ENCODE peak calls at places on chromosomes 6 and 20, in nine cellular contexts. X is astrocyte of the cerebellum; N is CD8-positive, alpha-beta T cell; W is BJ; F is fibroblast of the aortic adventitia; E is pancreas; D is Peyer's patch; R is ovary; Z is cardiac fibroblast. B is an unnamed sample.
A peak's percentile ranks its signal among the peaks of the same experiment; 100 is the strongest.

GRCh38 chr20:18188446-18188845 is 50.8 kb downstream of the KAT14 start:
- DNase-seq in X (no peak), N (no peak), W (no peak), F (peak; percentile 44), E (no peak), D (no peak), R (no peak), Z (peak; percentile 28), B (peak; percentile 43)

GRCh38 chr20:25012616-25013189 is 20.2 kb upstream of the APMAP start:
- DNase-seq in X (no peak), N (no peak), W (no peak), F (no peak), E (no peak), D (peak; percentile 40), R (no peak), Z (no peak), B (no peak)

GRCh38 chr6:157608221-157609075 is 214.6 kb upstream of the SNX9 start:
- DNase-seq in X (no peak), N (no peak), W (no peak), F (no peak), E (no peak), D (peak; percentile 37), R (no peak), Z (no peak), B (no peak)

GRCh38 chr6:157669747-157670216 is 153.3 kb upstream of the SNX9 start:
- DNase-seq in X (peak; percentile 60), N (no peak), W (peak; percentile 63), F (peak; percentile 89), E (no peak), D (peak; percentile 81), R (peak; percentile 80), Z (peak; percentile 92), B (peak; percentile 84)

GRCh38 chr6:152112503-152113261 is 305.2 kb downstream of the ESR1 start:
- DNase-seq in X (no peak), N (no peak), W (no peak), F (no peak), E (peak; percentile 52), D (peak; percentile 63), R (peak; percentile 54), Z (no peak), B (no peak)

GRCh38 chr20:58690351-58690750 is 2.2 kb upstream of the NPEPL1 start:
- DNase-seq in X (no peak), N (no peak), W (no peak), F (peak; percentile 41), E (no peak), D (no peak), R (no peak), Z (no peak), B (peak; percentile 41)

GRCh38 chr6:168934856-168935627 is 318.6 kb downstream of the THBS2 start:
- DNase-seq in X (no peak), N (no peak), W (no peak), F (peak; percentile 28), E (no peak), D (no peak), R (no peak), Z (no peak), B (no peak)

GRCh38 chr6:82183642-82184282 is 63.8 kb downstream of the IBTK start:
- DNase-seq in X (no peak), N (no peak), W (no peak), F (no peak), E (no peak), D (no peak), R (no peak), Z (no peak), B (no peak)

GRCh38 chr6:41713650-41714291 is 21.6 kb downstream of the TFEB start:
- DNase-seq in X (no peak), N (no peak), W (no peak), F (no peak), E (no peak), D (peak; percentile 70), R (no peak), Z (no peak), B (no peak)

GRCh38 chr6:133115960-133116359 is 125.2 kb upstream of the EYA4 start:
- DNase-seq in X (no peak), N (no peak), W (no peak), F (no peak), E (no peak), D (no peak), R (no peak), Z (no peak), B (no peak)

GRCh38 chr6:52900536-52900935 is 9.0 kb downstream of the GSTA3 start:
- DNase-seq in X (no peak), N (no peak), W (no peak), F (no peak), E (no peak), D (no peak), R (no peak), Z (no peak), B (no peak)

GRCh38 chr6:117711369-117711768 is 36.1 kb downstream of the NUS1 start:
- DNase-seq in X (no peak), N (no peak), W (no peak), F (no peak), E (no peak), D (no peak), R (no peak), Z (no peak), B (no peak)

GRCh38 chr6:37258716-37259115 is 772 bp upstream of the TMEM217 start:
- DNase-seq in X (no peak), N (no peak), W (no peak), F (peak; percentile 19), E (no peak), D (no peak), R (no peak), Z (no peak), B (no peak)

GRCh38 chr6:3061501-3061941 is 6.8 kb upstream of the RIPK1 start:
- DNase-seq in X (peak; percentile 74), N (no peak), W (no peak), F (peak; percentile 73), E (no peak), D (no peak), R (no peak), Z (peak; percentile 75), B (peak; percentile 75)
- TF ChIP-seq CTCF in X (peak; percentile 42), N (no peak), W (peak; percentile 12), F (peak; percentile 27), E (no peak), D (no peak), R (no peak), Z (peak; percentile 26), B (peak; percentile 26)

DNA sequence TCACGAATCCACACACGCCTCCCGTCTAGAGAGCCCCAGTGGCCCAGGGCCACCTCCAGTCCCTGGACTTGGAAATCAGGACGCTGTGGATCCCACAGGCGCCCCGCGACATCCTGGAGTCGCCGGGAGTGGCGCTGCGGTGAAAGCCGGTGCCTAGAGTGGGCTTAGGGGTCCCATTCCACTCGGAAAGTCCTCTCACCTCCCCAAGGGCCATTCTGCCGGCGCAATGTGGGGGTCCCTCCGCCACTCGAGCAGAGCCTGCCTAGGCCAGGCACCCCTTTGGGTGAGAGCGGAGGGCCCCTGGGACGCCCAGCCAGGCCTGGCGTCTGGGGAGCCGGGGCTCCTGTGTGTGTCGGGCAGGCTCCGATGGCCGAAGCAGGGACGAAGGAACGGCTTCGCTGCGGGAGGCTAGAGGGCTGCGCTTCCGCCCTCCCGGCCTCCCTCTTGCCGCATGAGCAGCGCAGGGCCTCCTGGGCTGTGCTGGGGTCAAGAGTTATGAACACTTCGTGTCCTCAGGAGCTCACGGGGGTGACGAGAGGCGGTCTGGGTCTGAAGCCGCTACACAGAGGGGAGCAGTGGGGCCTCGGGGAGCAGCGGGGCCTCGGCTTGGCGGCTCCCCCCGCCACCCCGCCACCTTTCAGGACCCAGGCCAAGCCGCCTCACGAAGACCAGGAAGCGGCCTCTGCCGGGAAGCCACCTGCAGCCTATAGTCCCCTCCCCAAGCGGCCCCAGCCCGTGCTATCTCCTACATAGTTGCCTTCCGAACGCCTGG is 13.6 kb downstream of the POU3F2 start:
- DNase-seq in X (no peak), N (no peak), W (no peak), F (no peak), E (no peak), D (no peak), R (no peak), Z (peak; percentile 14), B (no peak)
- H3K4me3 ChIP-seq in X (no peak overlapping the region), N (no peak overlapping the region), W (no peak overlapping the region), F (no peak overlapping the region), E (no peak overlapping the region), D (peak overlapping the region; percentile 17), R (no peak overlapping the region), Z (peak overlapping the region; percentile 17), B (peak overlapping the region; percentile 27)

GRCh38 chr20:61185181-61185580 is 66.9 kb upstream of the CDH4 start:
- DNase-seq in X (no peak), N (no peak), W (no peak), F (no peak), E (no peak), D (no peak), R (no peak), Z (no peak), B (no peak)

GRCh38 chr20:61189534-61189933 is 62.5 kb upstream of the CDH4 start:
- DNase-seq in X (no peak), N (no peak), W (no peak), F (no peak), E (no peak), D (no peak), R (no peak), Z (no peak), B (no peak)

GRCh38 chr20:61186771-61187170 is 65.3 kb upstream of the CDH4 start:
- DNase-seq in X (no peak), N (no peak), W (no peak), F (peak; percentile 16), E (no peak), D (no peak), R (no peak), Z (peak; percentile 13), B (peak; percentile 31)

GRCh38 chr20:61184194-61184593 is 67.9 kb upstream of the CDH4 start:
- DNase-seq in X (no peak), N (no peak), W (no peak), F (no peak), E (peak; percentile 44), D (no peak), R (no peak), Z (no peak), B (no peak)

DNA sequence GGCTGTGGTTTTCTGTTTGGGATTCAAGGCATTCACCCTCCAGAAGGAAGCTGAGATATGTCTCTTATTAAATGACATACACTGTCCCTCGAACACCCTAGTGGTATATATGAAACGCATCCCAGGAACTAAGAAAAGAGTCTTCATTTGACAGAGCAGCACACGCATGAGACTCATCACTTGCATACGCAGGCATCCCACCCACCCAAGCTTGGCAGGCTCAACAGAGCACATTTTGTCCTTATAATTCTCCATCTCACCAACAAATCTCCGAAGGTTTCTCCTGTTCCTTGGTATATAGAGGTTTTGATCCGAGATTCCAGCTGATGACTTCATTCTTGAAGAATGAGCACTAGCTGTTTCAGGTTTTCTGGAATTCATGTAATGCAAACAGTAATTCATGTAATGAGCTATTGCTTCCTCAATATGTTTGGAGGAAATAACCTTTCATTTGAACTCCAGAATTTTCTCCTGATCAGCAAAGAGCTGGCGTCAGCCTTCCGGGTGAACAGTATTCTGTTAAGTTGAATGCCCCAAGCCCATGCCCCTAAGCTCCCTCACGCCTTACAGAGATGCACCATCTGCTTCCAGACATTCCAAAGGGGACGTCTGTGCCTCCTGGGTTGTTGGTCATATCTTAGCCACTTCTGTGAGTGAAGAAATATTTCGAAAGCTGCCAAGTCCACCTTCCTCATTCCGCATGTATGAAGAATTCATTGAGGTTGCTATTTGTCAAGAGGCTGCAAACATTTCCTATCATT is 66.0 kb upstream of the CDH4 start:
- DNase-seq in X (peak; percentile 94), N (no peak), W (peak; percentile 94), F (peak; percentile 82), E (no peak), D (no peak), R (no peak), Z (peak; percentile 76), B (peak; percentile 95)
- TF ChIP-seq CTCF in X (no peak), N (no peak), W (peak; percentile 25), F (no peak), E (no peak), D (no peak), R (no peak), Z (peak; percentile 5), B (no peak)

GRCh38 chr6:136739501-136739900 is 52.8 kb downstream of the MAP3K5 start:
- DNase-seq in X (no peak), N (no peak), W (no peak), F (no peak), E (no peak), D (no peak), R (no peak), Z (no peak), B (no peak)
- H3K4me3 ChIP-seq in X (no peak overlapping the region), N (no peak overlapping the region), W (no peak overlapping the region), F (no peak overlapping the region), E (no peak overlapping the region), D (no peak overlapping the region), R (no peak overlapping the region), Z (no peak overlapping the region), B (no peak overlapping the region)

B was measured in fibroblast of villous mesenchyme.